ENCODE peak calls at places on chromosomes 11 and 22, in seven cellular contexts. D is kidney, B is uterus, V is GM12864, L is mucosa of descending colon, H is colonic mucosa, C is adrenal gland. S is an unnamed sample.

GRCh38 chr11:65060913-65061408 is 2.6 kb upstream of the NAALADL1 start:
- DNase-seq in H (no peak), B (no peak), L (no peak), D (no peak), V (no peak), C (peak), S (no peak)

GRCh38 chr11:46296520-46297448 is 19.3 kb downstream of the CREB3L1 start:
- DNase-seq in H (no peak), D (peak), V (no peak), C (peak), L (no peak), B (peak), S (no peak)

GRCh38 chr22:47572443-47572842 is 810.0 kb downstream of the TBC1D22A start:
- DNase-seq in D (no peak), B (no peak), C (no peak), V (no peak), L (no peak), H (no peak), S (no peak)

GRCh38 chr11:889686-890475 is 20.7 kb downstream of the CHID1 start:
- DNase-seq in B (no peak), V (no peak), D (no peak), L (no peak), H (no peak), C (no peak), S (no peak)

GRCh38 chr11:61728940-61729219 is 23.6 kb upstream of the MYRF start:
- DNase-seq in D (peak), B (no peak), V (no peak), H (no peak), L (no peak), C (no peak), S (no peak)

GRCh38 chr11:77474509-77475070 is 696 bp upstream of the PAK1 start:
- DNase-seq in H (no peak), D (no peak), C (no peak), L (no peak), B (no peak), V (no peak), S (no peak)

GRCh38 chr11:95098826-95099225 is 9.2 kb downstream of the ENDOD1 start:
- DNase-seq in B (no peak), H (peak), C (no peak), L (peak), V (no peak), D (no peak), S (no peak)

GRCh38 chr22:47043835-47044721 is 281.6 kb downstream of the TBC1D22A start:
- DNase-seq in H (peak), V (no peak), C (peak), D (peak), B (no peak), L (peak), S (no peak)

GRCh38 chr11:130523609-130524008 is 75.2 kb downstream of the ADAMTS15 start:
- DNase-seq in D (no peak), V (no peak), L (no peak), C (no peak), H (no peak), B (peak), S (no peak)

GRCh38 chr11:66275984-66276612 is 1.9 kb upstream of the CNIH2 start:
- DNase-seq in H (no peak), D (peak), C (no peak), B (no peak), V (no peak), L (no peak), S (no peak)

GRCh38 chr11:56977324-56977723 is 11.4 kb upstream of the OR5AK2 start:
- DNase-seq in B (no peak), V (no peak), D (no peak), C (no peak), H (no peak), L (peak), S (no peak)

GRCh38 chr11:72573380-72573949 is 100.8 kb downstream of the PDE2A start:
- DNase-seq in D (no peak), H (no peak), B (no peak), L (peak), V (no peak), C (peak), S (no peak)

GRCh38 chr22:43228863-43229262 is 41.9 kb upstream of the TTLL12 start:
- DNase-seq in V (no peak), L (no peak), H (no peak), C (no peak), B (no peak), D (no peak), S (no peak)

GRCh38 chr22:44394246-44395115 is 81.7 kb upstream of the SHISAL1 start:
- DNase-seq in D (peak), C (no peak), H (no peak), B (peak), L (no peak), V (no peak), S (no peak)

GRCh38 chr11:117095301-117096139 is 2.7 kb downstream of the SIK3 start:
- DNase-seq in C (no peak), D (no peak), V (no peak), B (no peak), L (peak), H (no peak), S (no peak)

GRCh38 chr11:74278721-74279148 is 32.7 kb downstream of the P4HA3 start:
- DNase-seq in B (peak), V (no peak), D (no peak), H (no peak), C (peak), L (no peak), S (peak)

GRCh38 chr11:101759771-101760450 is 154.9 kb upstream of the CEP126 start:
- DNase-seq in H (no peak), L (no peak), V (no peak), B (no peak), C (no peak), D (no peak), S (no peak)
- TF ChIP-seq CTCF in H (no peak), L (no peak), V (no peak), B (no peak), C (peak), D (no peak), S (no peak)

GRCh38 chr11:110428956-110429613 is 663 bp upstream of the FDX1 start:
- DNase-seq in B (no peak), L (no peak), V (no peak), D (no peak), C (peak), H (no peak), S (no peak)
- TF ChIP-seq CTCF in B (no peak), L (no peak), V (no peak), D (no peak), C (no peak), H (no peak), S (no peak)

GRCh38 chr11:19253149-19253540 is 12.4 kb upstream of the E2F8 start:
- DNase-seq in L (peak), V (no peak), C (no peak), B (no peak), D (no peak), H (peak), S (no peak)
- TF ChIP-seq CTCF in L (no peak), V (no peak), C (no peak), B (no peak), D (no peak), H (no peak), S (no peak)

DNA sequence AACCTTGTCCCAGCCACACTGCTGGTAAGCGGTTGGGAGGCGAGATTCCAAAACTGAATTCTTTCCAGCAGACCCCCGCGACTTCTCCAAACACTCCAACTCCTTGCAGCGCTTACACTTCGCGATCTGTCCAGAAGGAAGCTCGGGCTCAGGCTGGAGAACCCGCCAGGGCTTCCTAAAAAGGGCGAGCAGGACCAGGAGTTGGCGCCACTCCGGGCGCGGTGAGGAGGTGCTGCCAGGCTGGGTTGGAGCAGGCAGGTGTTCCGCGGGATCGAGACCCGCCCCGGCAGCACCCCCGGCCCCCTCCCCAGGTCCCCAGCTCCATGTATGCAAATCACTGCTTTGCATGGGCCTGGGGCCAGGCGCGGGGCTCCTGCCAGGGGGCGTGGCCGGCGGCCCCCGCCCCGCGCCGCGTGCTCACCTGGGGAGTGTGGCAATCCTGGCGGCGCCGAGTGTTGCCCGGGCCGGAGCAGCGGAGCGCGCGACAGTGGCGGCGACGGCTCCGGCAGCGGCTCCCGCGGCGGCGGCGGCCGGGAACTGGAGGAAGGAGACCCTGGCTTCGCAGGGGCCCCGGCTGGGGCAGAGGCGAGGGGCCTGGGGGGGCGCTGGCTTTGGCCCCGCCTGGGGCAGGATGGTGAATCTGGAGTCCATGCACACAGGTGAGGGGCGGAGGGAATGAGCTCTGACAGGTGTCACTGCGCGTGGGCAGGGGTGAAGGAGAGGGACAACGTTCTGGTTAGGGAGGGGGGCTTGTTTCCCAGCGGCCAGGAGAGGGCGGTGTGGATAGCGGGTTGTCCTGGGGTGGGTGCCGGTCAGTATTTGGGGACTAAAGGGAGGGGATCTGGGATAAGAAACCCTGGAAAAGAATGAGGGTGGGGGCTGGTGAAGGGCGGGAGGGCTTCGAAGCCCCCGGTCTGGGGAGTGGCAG is at the start of gene POU2F3:
- DNase-seq in D (no peak), V (no peak), L (no peak), C (no peak), B (no peak), H (no peak), S (no peak)
- TF ChIP-seq CTCF in D (no peak), V (peak), L (no peak), C (no peak), B (no peak), H (no peak), S (no peak)

DNA sequence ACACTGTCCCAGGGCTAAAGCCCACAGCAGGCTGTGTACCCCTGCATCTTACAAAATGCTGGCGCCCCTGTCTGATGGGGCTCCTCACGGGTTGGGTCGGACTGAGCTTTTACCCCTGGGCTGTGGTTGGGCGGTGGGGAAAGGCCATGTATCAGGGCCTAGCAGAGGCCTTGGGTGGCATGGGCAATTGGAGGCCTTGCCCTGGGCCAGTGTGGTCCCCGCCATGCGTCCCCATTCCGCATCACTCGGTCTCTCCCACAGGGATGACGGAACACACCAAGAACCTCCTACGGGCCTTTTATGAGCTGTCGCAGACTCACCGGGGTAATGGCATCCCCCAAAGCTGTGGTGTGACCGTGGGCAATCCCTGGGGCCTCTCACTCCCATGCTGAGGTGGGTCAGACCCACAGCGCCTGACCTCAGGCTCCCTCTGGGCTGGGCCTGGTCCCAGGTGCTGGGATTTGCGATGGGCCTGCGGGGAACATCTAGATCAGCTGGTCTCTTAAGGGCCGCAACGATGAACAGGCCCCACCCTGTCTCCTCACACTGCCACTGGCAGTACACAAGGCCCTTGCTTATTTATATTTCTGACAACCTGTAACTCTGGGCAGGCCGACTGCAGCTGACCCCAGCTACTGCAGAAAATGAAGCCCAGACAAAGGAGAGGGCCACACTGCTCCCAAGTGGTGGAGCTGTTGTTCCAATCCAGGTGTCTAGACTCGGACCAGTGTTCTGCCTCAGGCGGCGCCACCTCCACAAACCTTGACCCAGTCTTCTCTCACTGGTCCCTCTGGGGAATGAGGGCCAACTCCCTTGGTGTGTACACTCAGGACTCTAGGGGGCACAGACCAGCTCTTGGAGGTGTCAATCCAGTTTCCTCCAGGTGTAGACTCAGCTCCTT is 12.3 kb downstream of the SLC16A8 start:
- DNase-seq in H (no peak), B (no peak), C (no peak), V (no peak), D (peak), L (no peak), S (no peak)
- TF ChIP-seq CTCF in H (no peak), B (no peak), C (no peak), V (no peak), D (no peak), L (no peak), S (no peak)

GRCh38 chr11:22192289-22192641 is 620 bp upstream of the ANO5 start:
- DNase-seq in V (no peak), D (no peak), B (no peak), H (peak), L (peak), C (peak), S (no peak)
- TF ChIP-seq CTCF in V (peak), D (no peak), B (no peak), H (no peak), L (no peak), C (peak), S (no peak)

DNA sequence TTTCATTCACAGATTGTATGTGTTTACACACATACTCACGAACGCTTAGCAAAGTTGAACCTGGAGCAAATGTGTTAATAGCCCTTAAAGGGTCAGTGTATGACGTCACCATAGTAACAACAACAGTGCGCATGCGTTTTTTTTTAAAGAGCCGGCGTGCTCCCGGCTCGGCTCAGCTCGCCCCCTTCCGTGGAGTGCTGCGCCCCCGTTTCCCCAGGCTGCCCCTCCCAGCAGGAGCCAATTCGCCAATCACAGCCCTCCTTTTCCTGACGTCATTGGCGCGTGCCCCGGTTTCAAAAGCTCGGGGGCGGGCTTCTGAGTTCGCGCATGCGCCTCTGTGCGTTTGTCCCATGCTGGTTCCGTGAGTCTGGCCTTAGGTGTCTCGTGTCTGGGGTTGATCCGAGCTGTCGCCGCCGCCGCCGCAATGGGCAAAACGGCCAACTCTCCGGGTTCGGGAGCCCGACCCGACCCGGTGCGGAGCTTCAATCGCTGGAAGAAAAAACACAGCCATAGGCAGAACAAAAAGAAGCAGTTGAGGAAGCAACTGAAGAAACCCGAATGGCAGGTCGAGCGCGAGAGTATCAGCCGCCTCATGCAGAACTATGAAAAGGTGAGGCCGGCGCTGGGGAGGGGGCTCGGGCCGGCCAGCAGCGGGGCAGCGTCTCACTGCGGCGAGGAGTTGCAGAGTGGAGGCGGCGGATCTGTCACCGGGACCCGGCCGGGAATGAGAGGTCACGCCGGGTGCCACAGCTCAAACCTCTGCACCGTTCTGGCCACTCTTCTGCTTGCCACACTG is at the start of gene DDX10:
- DNase-seq in B (peak), H (peak), V (peak), D (peak), C (peak), L (peak), S (peak)
- TF ChIP-seq CTCF in B (peak), H (no peak), V (no peak), D (no peak), C (no peak), L (no peak), S (no peak)